ENCODE peak calls at places on chromosome 3, in ten cellular contexts. A, W, M, X, E, B, S, U, L and T are unnamed samples.
A peak's percentile ranks its signal among the peaks of the same experiment; 100 is the strongest.

GRCh38 chr3:120349819-120350125 is 618 bp upstream of the LRRC58 start:
- DNase-seq in A (no peak), W (no peak), M (no peak), X (no peak), E (no peak), B (no peak), S (no peak), U (no peak), L (no peak), T (no peak)

GRCh38 chr3:148319960-148320359 is 377.7 kb upstream of the AGTR1 start:
- DNase-seq in A (no peak), W (no peak), M (no peak), X (no peak), E (no peak), B (no peak), S (peak; percentile 18), U (no peak), L (no peak), T (no peak)

GRCh38 chr3:129829640-129830039 is 63.9 kb downstream of the TMCC1 start:
- DNase-seq in A (peak; percentile 90), W (peak; percentile 91), M (peak; percentile 49), X (peak; percentile 37), E (peak; percentile 42), B (peak; percentile 56), S (peak; percentile 90), U (peak; percentile 73), L (no peak), T (peak; percentile 95)

GRCh38 chr3:120561251-120562045 is 34.7 kb upstream of the NDUFB4 start:
- DNase-seq in A (peak; percentile 83), W (peak; percentile 44), M (peak; percentile 72), X (peak; percentile 76), E (peak; percentile 43), B (peak; percentile 67), S (peak; percentile 75), U (peak; percentile 89), L (no peak), T (peak; percentile 84)

GRCh38 chr3:181723568-181724431 is 12.1 kb downstream of the SOX2 start:
- DNase-seq in A (no peak), W (no peak), M (no peak), X (no peak), E (no peak), B (no peak), S (no peak), U (peak; percentile 79), L (peak; percentile 41), T (no peak)

GRCh38 chr3:148971819-148972218 is 19.5 kb upstream of the GYG1 start:
- DNase-seq in A (peak; percentile 88), W (peak; percentile 58), M (peak; percentile 37), X (peak; percentile 60), E (no peak), B (peak; percentile 39), S (no peak), U (no peak), L (no peak), T (peak; percentile 56)

GRCh38 chr3:68249265-68249664 is 594.9 kb upstream of the SUCLG2 start:
- DNase-seq in A (no peak), W (no peak), M (no peak), X (no peak), E (no peak), B (no peak), S (no peak), U (no peak), L (no peak), T (no peak)

GRCh38 chr3:38960953-38961622 is 90.7 kb downstream of the SCN11A start:
- DNase-seq in A (peak; percentile 54), W (peak; percentile 18), M (peak; percentile 14), X (peak; percentile 72), E (no peak), B (peak; percentile 39), S (peak; percentile 45), U (peak; percentile 90), L (no peak), T (peak; percentile 74)

GRCh38 chr3:115186351-115187148 is 39.5 kb upstream of the ZBTB20 start:
- DNase-seq in A (no peak), W (no peak), M (no peak), X (no peak), E (no peak), B (no peak), S (no peak), U (no peak), L (peak; percentile 35), T (no peak)

GRCh38 chr3:115804722-115805121 is 181.4 kb downstream of the GAP43 start:
- DNase-seq in A (peak; percentile 85), W (peak; percentile 90), M (no peak), X (no peak), E (no peak), B (no peak), S (peak; percentile 95), U (no peak), L (no peak), T (peak; percentile 87)

GRCh38 chr3:46930945-46931403 is 45.6 kb downstream of the CCDC12 start:
- DNase-seq in A (no peak), W (no peak), M (no peak), X (peak; percentile 44), E (no peak), B (no peak), S (no peak), U (no peak), L (no peak), T (no peak)

GRCh38 chr3:29283739-29284138 is 2.9 kb downstream of the RBMS3 start:
- DNase-seq in A (no peak), W (no peak), M (no peak), X (no peak), E (no peak), B (no peak), S (no peak), U (no peak), L (no peak), T (no peak)

GRCh38 chr3:29759021-29759359 is 478.1 kb downstream of the RBMS3 start:
- DNase-seq in A (peak; percentile 89), W (no peak), M (no peak), X (peak; percentile 16), E (no peak), B (no peak), S (no peak), U (no peak), L (no peak), T (peak; percentile 90)

GRCh38 chr3:190159902-190160435 is 39.3 kb upstream of the P3H2 start:
- DNase-seq in A (no peak), W (no peak), M (no peak), X (no peak), E (no peak), B (no peak), S (no peak), U (no peak), L (no peak), T (no peak)

GRCh38 chr3:172213168-172213567 is 173.8 kb downstream of the FNDC3B start:
- DNase-seq in A (peak; percentile 71), W (peak; percentile 90), M (no peak), X (no peak), E (no peak), B (no peak), S (peak; percentile 73), U (no peak), L (no peak), T (peak; percentile 91)

GRCh38 chr3:195285403-195285802 is 14.4 kb upstream of the XXYLT1 start:
- DNase-seq in A (no peak), W (no peak), M (no peak), X (no peak), E (no peak), B (no peak), S (no peak), U (no peak), L (no peak), T (no peak)

DNA sequence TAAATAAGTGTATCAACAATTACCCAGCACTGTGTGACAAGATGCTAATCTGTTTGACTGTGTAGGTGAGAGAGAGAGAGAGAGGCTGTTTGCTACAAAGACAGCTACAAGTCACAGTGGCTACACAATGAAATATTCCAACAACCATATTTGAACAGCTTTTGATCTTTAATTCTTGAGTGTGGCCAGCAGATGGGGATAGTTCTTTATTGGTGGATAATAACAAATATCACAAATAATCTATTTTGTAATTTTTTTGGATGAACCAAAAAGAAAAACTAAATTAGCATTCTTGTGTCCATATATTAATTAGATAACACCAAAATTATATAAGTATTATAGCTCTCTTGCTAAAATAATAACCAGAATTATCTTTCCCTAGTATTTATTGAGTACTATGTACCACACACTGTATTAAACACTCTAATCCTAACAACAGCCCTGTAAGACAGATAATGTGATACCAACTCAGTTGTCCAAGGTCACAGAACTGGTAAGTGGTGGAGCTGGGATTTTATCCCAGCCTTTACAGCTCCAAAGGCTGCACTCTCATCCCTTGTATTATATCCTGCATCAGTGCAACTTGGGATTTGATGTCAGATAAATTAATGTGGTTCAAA is 61.9 kb upstream of the C3orf80 start:
- DNase-seq in A (peak; percentile 63), W (no peak), M (no peak), X (no peak), E (peak; percentile 15), B (no peak), S (peak; percentile 58), U (no peak), L (no peak), T (peak; percentile 66)
- TF ChIP-seq CTCF in A (peak; percentile 45), W (peak; percentile 42), M (peak; percentile 47), X (peak; percentile 58), E (peak; percentile 68), B (peak; percentile 42), S (peak; percentile 53), U (peak; percentile 62), L (peak; percentile 37), T (peak; percentile 53)

DNA sequence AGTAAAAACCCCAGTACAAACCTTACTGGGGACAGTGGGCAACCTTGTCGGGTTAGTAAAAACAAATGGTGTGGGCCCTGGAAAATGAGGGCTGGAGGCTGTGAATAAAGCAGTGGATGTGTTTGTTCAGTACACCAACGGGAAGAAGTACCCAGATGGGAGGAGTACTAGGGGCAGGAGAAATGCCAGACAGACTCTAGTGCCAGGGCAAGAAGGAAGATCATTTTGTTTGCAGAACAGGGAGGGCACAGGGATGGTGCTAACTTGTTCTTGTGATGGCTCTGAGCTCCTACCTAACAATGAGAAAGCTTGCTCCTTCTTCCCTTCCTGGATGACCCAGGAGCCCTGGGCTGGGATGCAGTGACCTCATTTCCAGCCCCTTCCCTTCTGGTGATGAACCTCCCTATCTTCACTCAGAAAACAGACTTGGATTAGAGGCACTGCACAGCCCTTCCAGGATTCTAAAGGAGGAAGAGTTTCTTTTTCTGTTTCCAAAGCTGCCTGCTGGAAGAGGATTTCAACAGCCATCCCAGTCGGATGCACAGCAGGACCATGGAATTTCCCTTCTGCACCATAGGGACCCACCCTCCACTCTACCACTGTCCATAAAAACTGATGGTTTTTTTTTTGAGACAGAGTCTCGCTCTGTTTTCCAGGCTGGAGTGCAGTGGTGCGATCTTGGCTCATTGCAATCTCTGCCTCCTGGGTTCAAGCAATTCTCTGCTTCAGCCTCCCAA is 6.1 kb downstream of the RASSF1 start:
- DNase-seq in A (no peak), W (no peak), M (peak; percentile 77), X (no peak), E (no peak), B (no peak), S (no peak), U (no peak), L (no peak), T (no peak)
- H3K4me3 ChIP-seq in A (no peak overlapping the region), W (no peak overlapping the region), M (no peak overlapping the region), X (no peak overlapping the region), E (peak overlapping the region; percentile 24), B (peak overlapping the region; percentile 96), S (peak overlapping the region; percentile 13), U (peak overlapping the region; percentile 3), L (no peak overlapping the region), T (no peak overlapping the region)

GRCh38 chr3:2166552-2166951 is 67.9 kb downstream of the CNTN4 start:
- DNase-seq in A (no peak), W (no peak), M (no peak), X (no peak), E (no peak), B (no peak), S (no peak), U (no peak), L (no peak), T (peak; percentile 3)
- TF ChIP-seq CTCF in A (no peak), W (no peak), M (no peak), X (no peak), E (peak; percentile 8), B (no peak), S (no peak), U (peak; percentile 77), L (peak; percentile 30), T (no peak)

GRCh38 chr3:184335291-184335660 is 2.1 kb upstream of the FAM131A start:
- DNase-seq in A (no peak), W (no peak), M (peak; percentile 19), X (no peak), E (no peak), B (no peak), S (no peak), U (no peak), L (no peak), T (no peak)
- H3K4me3 ChIP-seq in A (peak overlapping the region; percentile 66), W (no peak overlapping the region), M (peak overlapping the region; percentile 78), X (no peak overlapping the region), E (peak overlapping the region; percentile 80), B (peak overlapping the region; percentile 95), S (no peak overlapping the region), U (peak overlapping the region; percentile 81), L (peak overlapping the region; percentile 72), T (no peak overlapping the region)